ENCODE peak calls at places on chromosomes 2 and 18, in five cellular contexts. One of them, this sample, is unnamed.

GRCh38 chr2:149363953-149364352 is 33.6 kb downstream of the LYPD6 start:
- DNase-seq in tibial nerve: no peak
- DNase-seq in uterus: no peak
- DNase-seq in thyroid gland: no peak
- DNase-seq in transverse colon: no peak
- DNase-seq in this sample: no peak

GRCh38 chr2:156706576-156706975 is 270.4 kb downstream of the GPD2 start:
- DNase-seq in tibial nerve: no peak
- DNase-seq in uterus: no peak
- DNase-seq in thyroid gland: no peak
- DNase-seq in transverse colon: no peak
- DNase-seq in this sample: no peak

GRCh38 chr2:47520825-47521665 is 118.1 kb downstream of the MSH2 start:
- DNase-seq in tibial nerve: no peak
- DNase-seq in uterus: peak; percentile 32
- DNase-seq in thyroid gland: peak; percentile 49
- DNase-seq in transverse colon: peak; percentile 65
- DNase-seq in this sample: peak; percentile 80

GRCh38 chr2:204108301-204108700 is 171.7 kb downstream of the ICOS start:
- DNase-seq in tibial nerve: peak; percentile 24
- DNase-seq in uterus: peak; percentile 35
- DNase-seq in thyroid gland: no peak
- DNase-seq in transverse colon: no peak
- DNase-seq in this sample: no peak

GRCh38 chr2:68774569-68775271 is 40.1 kb downstream of the ARHGAP25 start:
- DNase-seq in tibial nerve: peak; percentile 37
- DNase-seq in uterus: peak; percentile 66
- DNase-seq in thyroid gland: peak; percentile 22
- DNase-seq in transverse colon: peak; percentile 80
- DNase-seq in this sample: peak; percentile 68

GRCh38 chr2:158713523-158714138 is 81.5 kb upstream of the DAPL1 start:
- DNase-seq in tibial nerve: no peak
- DNase-seq in uterus: no peak
- DNase-seq in thyroid gland: no peak
- DNase-seq in transverse colon: no peak
- DNase-seq in this sample: no peak

GRCh38 chr2:143514413-143514812 is 385.2 kb downstream of the ARHGAP15 start:
- DNase-seq in tibial nerve: no peak
- DNase-seq in uterus: no peak
- DNase-seq in thyroid gland: no peak
- DNase-seq in transverse colon: no peak
- DNase-seq in this sample: no peak

GRCh38 chr18:36476433-36476832 is 178.9 kb downstream of the FHOD3 start:
- DNase-seq in tibial nerve: no peak
- DNase-seq in uterus: no peak
- DNase-seq in thyroid gland: no peak
- DNase-seq in transverse colon: no peak
- DNase-seq in this sample: no peak

GRCh38 chr2:205002390-205002789 is 457.1 kb downstream of the PARD3B start:
- DNase-seq in tibial nerve: no peak
- DNase-seq in uterus: no peak
- DNase-seq in thyroid gland: no peak
- DNase-seq in transverse colon: no peak
- DNase-seq in this sample: no peak

GRCh38 chr2:65076345-65076710 is 20.1 kb downstream of the CEP68 start:
- DNase-seq in tibial nerve: no peak
- DNase-seq in uterus: no peak
- DNase-seq in thyroid gland: no peak
- DNase-seq in transverse colon: no peak
- DNase-seq in this sample: no peak

GRCh38 chr18:48780151-48781001 is 170.4 kb downstream of the SMAD7 start:
- DNase-seq in tibial nerve: no peak
- DNase-seq in uterus: peak; percentile 41
- DNase-seq in thyroid gland: peak; percentile 68
- DNase-seq in transverse colon: no peak
- DNase-seq in this sample: no peak

GRCh38 chr2:128541448-128541847 is 222.8 kb upstream of the HS6ST1 start:
- DNase-seq in tibial nerve: no peak
- DNase-seq in uterus: no peak
- DNase-seq in thyroid gland: no peak
- DNase-seq in transverse colon: no peak
- DNase-seq in this sample: no peak

GRCh38 chr2:216410550-216410949 is 1.7 kb upstream of the SMARCAL1 start:
- DNase-seq in tibial nerve: no peak
- DNase-seq in uterus: no peak
- DNase-seq in thyroid gland: no peak
- DNase-seq in transverse colon: no peak
- DNase-seq in this sample: no peak

GRCh38 chr18:74012954-74013630 is 134.5 kb downstream of the FBXO15 start:
- DNase-seq in tibial nerve: no peak
- DNase-seq in uterus: no peak
- DNase-seq in thyroid gland: no peak
- DNase-seq in transverse colon: no peak
- DNase-seq in this sample: no peak

GRCh38 chr2:8551622-8552074 is 130.2 kb upstream of the ID2 start:
- DNase-seq in tibial nerve: no peak
- DNase-seq in uterus: no peak
- DNase-seq in thyroid gland: peak; percentile 55
- DNase-seq in transverse colon: peak; percentile 3
- DNase-seq in this sample: no peak

GRCh38 chr2:233450854-233451575 is 96.7 kb downstream of the DGKD start:
- DNase-seq in tibial nerve: no peak
- DNase-seq in uterus: no peak
- DNase-seq in thyroid gland: peak; percentile 1
- DNase-seq in transverse colon: no peak
- DNase-seq in this sample: no peak

GRCh38 chr2:171490577-171490976 is 31.7 kb upstream of the CYBRD1 start:
- DNase-seq in tibial nerve: no peak
- DNase-seq in uterus: no peak
- DNase-seq in thyroid gland: no peak
- DNase-seq in transverse colon: peak; percentile 71
- DNase-seq in this sample: no peak

GRCh38 chr2:199861116-199861774 is 10.3 kb upstream of the FTCDNL1 start:
- DNase-seq in tibial nerve: no peak
- DNase-seq in uterus: no peak
- DNase-seq in thyroid gland: no peak
- DNase-seq in transverse colon: no peak
- DNase-seq in this sample: no peak

GRCh38 chr2:232238108-232238507 is 140.4 kb upstream of the ALPP start:
- DNase-seq in tibial nerve: no peak
- DNase-seq in uterus: no peak
- DNase-seq in thyroid gland: no peak
- DNase-seq in transverse colon: no peak
- DNase-seq in this sample: no peak

GRCh38 chr2:201798252-201798918 is 8.0 kb upstream of the CDK15 start:
- DNase-seq in tibial nerve: no peak
- DNase-seq in uterus: no peak
- DNase-seq in thyroid gland: no peak
- DNase-seq in transverse colon: no peak
- DNase-seq in this sample: no peak

GRCh38 chr2:172947461-172947860 is 128.2 kb upstream of the MAP3K20 start:
- DNase-seq in tibial nerve: no peak
- DNase-seq in uterus: no peak
- DNase-seq in thyroid gland: no peak
- DNase-seq in transverse colon: no peak
- DNase-seq in this sample: no peak

GRCh38 chr18:46622451-46622850 is 34.6 kb downstream of the LOXHD1 start:
- DNase-seq in tibial nerve: no peak
- DNase-seq in uterus: no peak
- DNase-seq in thyroid gland: no peak
- DNase-seq in transverse colon: no peak
- DNase-seq in this sample: no peak

GRCh38 chr2:24840962-24841945 is 48.0 kb downstream of the CENPO start:
- DNase-seq in tibial nerve: no peak
- DNase-seq in uterus: no peak
- DNase-seq in thyroid gland: no peak
- DNase-seq in transverse colon: no peak
- DNase-seq in this sample: no peak

GRCh38 chr2:55807900-55808299 is 114.3 kb upstream of the PNPT1 start:
- DNase-seq in tibial nerve: no peak
- DNase-seq in uterus: no peak
- DNase-seq in thyroid gland: no peak
- DNase-seq in transverse colon: no peak
- DNase-seq in this sample: no peak

GRCh38 chr18:72013512-72013911 is 530.6 kb downstream of the CBLN2 start:
- DNase-seq in tibial nerve: no peak
- DNase-seq in uterus: no peak
- DNase-seq in thyroid gland: no peak
- DNase-seq in transverse colon: no peak
- DNase-seq in this sample: no peak

GRCh38 chr2:138622606-138623005 is 121.0 kb downstream of the SPOPL start:
- DNase-seq in tibial nerve: no peak
- DNase-seq in uterus: no peak
- DNase-seq in thyroid gland: no peak
- DNase-seq in transverse colon: no peak
- DNase-seq in this sample: no peak

GRCh38 chr2:96427917-96428316 is 77.2 kb downstream of the NEURL3 start:
- DNase-seq in tibial nerve: no peak
- DNase-seq in uterus: no peak
- DNase-seq in thyroid gland: no peak
- DNase-seq in transverse colon: no peak
- DNase-seq in this sample: no peak

GRCh38 chr18:48930926-48931325 is 19.8 kb downstream of the SMAD7 start:
- DNase-seq in tibial nerve: no peak
- DNase-seq in uterus: no peak
- DNase-seq in thyroid gland: no peak
- DNase-seq in transverse colon: no peak
- DNase-seq in this sample: no peak

GRCh38 chr18:6509417-6510198 is 94.9 kb upstream of the L3MBTL4 start:
- DNase-seq in tibial nerve: no peak
- DNase-seq in uterus: no peak
- DNase-seq in thyroid gland: no peak
- DNase-seq in transverse colon: no peak
- DNase-seq in this sample: no peak

GRCh38 chr2:29063646-29064372 is 10.5 kb downstream of the PCARE start:
- DNase-seq in tibial nerve: peak; percentile 57
- DNase-seq in uterus: no peak
- DNase-seq in thyroid gland: peak; percentile 64
- DNase-seq in transverse colon: no peak
- DNase-seq in this sample: peak; percentile 28

GRCh38 chr2:121095257-121096080 is 189.5 kb downstream of the TFCP2L1 start:
- DNase-seq in tibial nerve: peak; percentile 35
- DNase-seq in uterus: no peak
- DNase-seq in thyroid gland: peak; percentile 76
- DNase-seq in transverse colon: peak; percentile 78
- DNase-seq in this sample: peak; percentile 78

GRCh38 chr2:47402555-47402804 is 476 bp upstream of the MSH2 start:
- DNase-seq in tibial nerve: no peak
- DNase-seq in uterus: no peak
- DNase-seq in thyroid gland: no peak
- DNase-seq in transverse colon: no peak
- DNase-seq in this sample: no peak

GRCh38 chr2:36716136-36716535 is 19.6 kb downstream of the VIT start:
- DNase-seq in tibial nerve: no peak
- DNase-seq in uterus: no peak
- DNase-seq in thyroid gland: no peak
- DNase-seq in transverse colon: no peak
- DNase-seq in this sample: no peak

GRCh38 chr2:36713300-36713699 is 16.8 kb downstream of the VIT start:
- DNase-seq in tibial nerve: no peak
- DNase-seq in uterus: no peak
- DNase-seq in thyroid gland: no peak
- DNase-seq in transverse colon: no peak
- DNase-seq in this sample: no peak

GRCh38 chr2:36717556-36718266 is 21.2 kb downstream of the VIT start:
- DNase-seq in tibial nerve: no peak
- DNase-seq in uterus: no peak
- DNase-seq in thyroid gland: no peak
- DNase-seq in transverse colon: no peak
- DNase-seq in this sample: no peak
- H3K9me3 ChIP-seq in tibial nerve: no peaks in the 10 kb centered on the region
- H3K9me3 ChIP-seq in uterus: no peaks in the 10 kb centered on the region
- H3K9me3 ChIP-seq in thyroid gland: no peaks in the 10 kb centered on the region
- H3K9me3 ChIP-seq in transverse colon: no peaks in the 10 kb centered on the region
- H3K9me3 ChIP-seq in this sample: no peaks in the 10 kb centered on the region

GRCh38 chr18:26135563-26135962 is 1.9 kb downstream of the PSMA8 start:
- DNase-seq in tibial nerve: no peak
- DNase-seq in uterus: no peak
- DNase-seq in thyroid gland: no peak
- DNase-seq in transverse colon: no peak
- DNase-seq in this sample: no peak

GRCh38 chr18:26134110-26134509 is 441 bp downstream of the PSMA8 start:
- DNase-seq in tibial nerve: no peak
- DNase-seq in uterus: no peak
- DNase-seq in thyroid gland: no peak
- DNase-seq in transverse colon: no peak
- DNase-seq in this sample: no peak

DNA sequence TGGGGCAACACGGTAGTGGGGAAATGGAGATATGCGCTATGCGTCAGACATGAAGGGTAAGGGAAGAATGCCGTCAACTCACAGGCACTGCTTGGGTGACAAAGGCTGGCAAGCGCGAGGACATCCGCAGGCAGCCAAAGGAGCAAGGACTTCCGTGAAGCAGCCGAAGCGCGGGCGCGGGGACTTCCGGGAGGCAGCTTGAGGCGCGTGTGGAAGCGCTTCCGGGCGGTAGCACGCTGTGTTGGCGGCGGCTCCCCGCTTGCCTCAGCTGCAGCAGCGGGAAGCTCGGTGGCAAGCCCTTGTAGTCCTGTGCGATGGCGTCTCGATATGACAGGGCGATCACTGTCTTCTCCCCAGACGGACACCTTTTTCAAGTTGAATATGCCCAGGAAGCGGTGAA is at the start of gene PSMA8:
- DNase-seq in tibial nerve: no peak
- DNase-seq in uterus: no peak
- DNase-seq in thyroid gland: no peak
- DNase-seq in transverse colon: peak; percentile 17
- DNase-seq in this sample: peak; percentile 69
- H3K4me3 ChIP-seq in tibial nerve: peak within 1 kb of the TSS; percentile 2
- H3K4me3 ChIP-seq in uterus: no peak within 1 kb of the TSS
- H3K4me3 ChIP-seq in thyroid gland: no peak within 1 kb of the TSS
- H3K4me3 ChIP-seq in transverse colon: no peak within 1 kb of the TSS
- H3K4me3 ChIP-seq in this sample: peak within 1 kb of the TSS; percentile 52

DNA sequence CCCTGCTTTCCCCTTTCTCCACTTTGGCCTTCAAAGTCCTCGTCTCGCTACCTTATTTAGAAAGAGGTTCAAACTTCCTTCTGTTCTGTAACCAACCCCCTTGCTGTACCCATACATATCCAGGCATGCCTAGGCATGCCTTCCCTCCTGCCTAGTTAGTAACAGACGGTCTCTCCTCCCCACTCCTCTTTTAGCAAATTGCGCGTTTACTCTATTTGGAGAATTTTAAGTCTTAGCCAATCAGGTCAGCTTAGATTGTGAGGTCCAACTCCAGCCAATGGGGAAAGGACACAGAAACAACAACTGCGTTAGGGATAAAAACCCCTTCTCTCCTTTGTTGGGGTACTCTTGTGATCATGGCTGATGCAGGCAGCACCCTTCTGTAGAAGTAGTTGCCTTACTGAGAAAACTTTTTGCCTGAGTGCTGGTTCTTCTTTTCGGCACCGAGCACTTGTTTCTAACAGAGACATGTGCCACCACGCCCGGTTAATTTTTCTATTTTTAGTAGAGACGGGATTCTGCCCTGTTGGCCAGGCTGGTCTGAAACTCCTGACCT is 85.9 kb upstream of the FOXI3 start:
- DNase-seq in tibial nerve: no peak
- DNase-seq in uterus: no peak
- DNase-seq in thyroid gland: no peak
- DNase-seq in transverse colon: no peak
- DNase-seq in this sample: no peak
- TF ChIP-seq POLR2A in tibial nerve: no peak
- TF ChIP-seq POLR2A in uterus: no peak
- TF ChIP-seq POLR2A in thyroid gland: no peak
- TF ChIP-seq POLR2A in transverse colon: no peak
- TF ChIP-seq POLR2A in this sample: no peak

GRCh38 chr2:135454608-135455007 is 76.4 kb downstream of the ZRANB3 start:
- DNase-seq in tibial nerve: no peak
- DNase-seq in uterus: no peak
- DNase-seq in thyroid gland: no peak
- DNase-seq in transverse colon: no peak
- DNase-seq in this sample: no peak
- H3K9me3 ChIP-seq in tibial nerve: peaks cover 7% of the 10 kb centered on the region
- H3K9me3 ChIP-seq in uterus: peaks cover 4% of the 10 kb centered on the region
- H3K9me3 ChIP-seq in thyroid gland: no peaks in the 10 kb centered on the region
- H3K9me3 ChIP-seq in transverse colon: peaks cover 14% of the 10 kb centered on the region
- H3K9me3 ChIP-seq in this sample: no peaks in the 10 kb centered on the region